ENCODE peak calls at places on chromosomes 16 and 17, in ten cellular contexts. One of them, this sample, is unnamed.

GRCh38 chr17:65902165-65902564 is 289.8 kb downstream of the CEP112 start:
- DNase-seq in AG04449: no peak
- DNase-seq in AG10803: no peak
- DNase-seq in cardiac fibroblast: no peak
- DNase-seq in kidney: no peak
- DNase-seq in mucosa of descending colon: no peak
- DNase-seq in ovary: no peak
- DNase-seq in astrocyte of the spinal cord: no peak
- DNase-seq in body of pancreas: no peak
- DNase-seq in dorsolateral prefrontal cortex: no peak
- DNase-seq in this sample: no peak

GRCh38 chr17:42679492-42680330 is 1.9 kb downstream of the CCR10 start:
- DNase-seq in AG04449: no peak
- DNase-seq in AG10803: peak; percentile 78
- DNase-seq in cardiac fibroblast: peak; percentile 83
- DNase-seq in kidney: peak; percentile 92
- DNase-seq in mucosa of descending colon: peak; percentile 89
- DNase-seq in ovary: peak; percentile 81
- DNase-seq in astrocyte of the spinal cord: peak; percentile 73
- DNase-seq in body of pancreas: peak; percentile 85
- DNase-seq in dorsolateral prefrontal cortex: no peak
- DNase-seq in this sample: peak; percentile 75

GRCh38 chr17:72565006-72565405 is 444.2 kb downstream of the SOX9 start:
- DNase-seq in AG04449: no peak
- DNase-seq in AG10803: no peak
- DNase-seq in cardiac fibroblast: no peak
- DNase-seq in kidney: no peak
- DNase-seq in mucosa of descending colon: no peak
- DNase-seq in ovary: no peak
- DNase-seq in astrocyte of the spinal cord: no peak
- DNase-seq in body of pancreas: no peak
- DNase-seq in dorsolateral prefrontal cortex: no peak
- DNase-seq in this sample: no peak

GRCh38 chr16:85685251-85685650 is 3.5 kb downstream of the GINS2 start:
- DNase-seq in AG04449: no peak
- DNase-seq in AG10803: no peak
- DNase-seq in cardiac fibroblast: no peak
- DNase-seq in kidney: peak; percentile 17
- DNase-seq in mucosa of descending colon: no peak
- DNase-seq in ovary: no peak
- DNase-seq in astrocyte of the spinal cord: no peak
- DNase-seq in body of pancreas: no peak
- DNase-seq in dorsolateral prefrontal cortex: no peak
- DNase-seq in this sample: no peak

GRCh38 chr16:71930013-71930563 is 34.8 kb downstream of the IST1 start:
- DNase-seq in AG04449: no peak
- DNase-seq in AG10803: no peak
- DNase-seq in cardiac fibroblast: peak; percentile 6
- DNase-seq in kidney: no peak
- DNase-seq in mucosa of descending colon: no peak
- DNase-seq in ovary: no peak
- DNase-seq in astrocyte of the spinal cord: no peak
- DNase-seq in body of pancreas: no peak
- DNase-seq in dorsolateral prefrontal cortex: no peak
- DNase-seq in this sample: peak; percentile 25

GRCh38 chr17:8846768-8847211 is 20.7 kb downstream of the PIK3R6 start:
- DNase-seq in AG04449: no peak
- DNase-seq in AG10803: peak; percentile 45
- DNase-seq in cardiac fibroblast: peak; percentile 65
- DNase-seq in kidney: no peak
- DNase-seq in mucosa of descending colon: no peak
- DNase-seq in ovary: no peak
- DNase-seq in astrocyte of the spinal cord: peak; percentile 15
- DNase-seq in body of pancreas: no peak
- DNase-seq in dorsolateral prefrontal cortex: no peak
- DNase-seq in this sample: peak; percentile 64

GRCh38 chr16:15613676-15614075 is 29.3 kb downstream of the MARF1 start:
- DNase-seq in AG04449: no peak
- DNase-seq in AG10803: no peak
- DNase-seq in cardiac fibroblast: no peak
- DNase-seq in kidney: no peak
- DNase-seq in mucosa of descending colon: no peak
- DNase-seq in ovary: no peak
- DNase-seq in astrocyte of the spinal cord: no peak
- DNase-seq in body of pancreas: no peak
- DNase-seq in dorsolateral prefrontal cortex: no peak
- DNase-seq in this sample: no peak

GRCh38 chr16:3528406-3528805 is 27.6 kb downstream of the CLUAP1 start:
- DNase-seq in AG04449: no peak
- DNase-seq in AG10803: no peak
- DNase-seq in cardiac fibroblast: no peak
- DNase-seq in kidney: no peak
- DNase-seq in mucosa of descending colon: no peak
- DNase-seq in ovary: no peak
- DNase-seq in astrocyte of the spinal cord: no peak
- DNase-seq in body of pancreas: no peak
- DNase-seq in dorsolateral prefrontal cortex: no peak
- DNase-seq in this sample: no peak

GRCh38 chr16:49704586-49705155 is 151.2 kb downstream of the ZNF423 start:
- DNase-seq in AG04449: no peak
- DNase-seq in AG10803: no peak
- DNase-seq in cardiac fibroblast: no peak
- DNase-seq in kidney: peak; percentile 28
- DNase-seq in mucosa of descending colon: no peak
- DNase-seq in ovary: no peak
- DNase-seq in astrocyte of the spinal cord: no peak
- DNase-seq in body of pancreas: no peak
- DNase-seq in dorsolateral prefrontal cortex: no peak
- DNase-seq in this sample: peak; percentile 21
- H3K4me3 ChIP-seq in AG04449: no peak overlapping the region
- H3K4me3 ChIP-seq in AG10803: no peak overlapping the region
- H3K4me3 ChIP-seq in cardiac fibroblast: no peak overlapping the region
- H3K4me3 ChIP-seq in kidney: no peak overlapping the region
- H3K4me3 ChIP-seq in mucosa of descending colon: no peak overlapping the region
- H3K4me3 ChIP-seq in ovary: no peak overlapping the region
- H3K4me3 ChIP-seq in astrocyte of the spinal cord: no peak overlapping the region
- H3K4me3 ChIP-seq in body of pancreas: no peak overlapping the region
- H3K4me3 ChIP-seq in dorsolateral prefrontal cortex: no peak overlapping the region
- H3K4me3 ChIP-seq in this sample: no peak overlapping the region

GRCh38 chr16:11297492-11298142 is 16.5 kb upstream of the PRM1 start:
- DNase-seq in AG04449: no peak
- DNase-seq in AG10803: peak; percentile 68
- DNase-seq in cardiac fibroblast: peak; percentile 81
- DNase-seq in kidney: peak; percentile 94
- DNase-seq in mucosa of descending colon: peak; percentile 75
- DNase-seq in ovary: peak; percentile 70
- DNase-seq in astrocyte of the spinal cord: peak; percentile 73
- DNase-seq in body of pancreas: peak; percentile 71
- DNase-seq in dorsolateral prefrontal cortex: peak; percentile 83
- DNase-seq in this sample: peak; percentile 65
- TF ChIP-seq CTCF in AG04449: no peak
- TF ChIP-seq CTCF in AG10803: no peak
- TF ChIP-seq CTCF in cardiac fibroblast: no peak
- TF ChIP-seq CTCF in kidney: no peak
- TF ChIP-seq CTCF in mucosa of descending colon: no peak
- TF ChIP-seq CTCF in ovary: no peak
- TF ChIP-seq CTCF in astrocyte of the spinal cord: no peak
- TF ChIP-seq CTCF in body of pancreas: peak; percentile 40
- TF ChIP-seq CTCF in dorsolateral prefrontal cortex: peak; percentile 42
- TF ChIP-seq CTCF in this sample: no peak

DNA sequence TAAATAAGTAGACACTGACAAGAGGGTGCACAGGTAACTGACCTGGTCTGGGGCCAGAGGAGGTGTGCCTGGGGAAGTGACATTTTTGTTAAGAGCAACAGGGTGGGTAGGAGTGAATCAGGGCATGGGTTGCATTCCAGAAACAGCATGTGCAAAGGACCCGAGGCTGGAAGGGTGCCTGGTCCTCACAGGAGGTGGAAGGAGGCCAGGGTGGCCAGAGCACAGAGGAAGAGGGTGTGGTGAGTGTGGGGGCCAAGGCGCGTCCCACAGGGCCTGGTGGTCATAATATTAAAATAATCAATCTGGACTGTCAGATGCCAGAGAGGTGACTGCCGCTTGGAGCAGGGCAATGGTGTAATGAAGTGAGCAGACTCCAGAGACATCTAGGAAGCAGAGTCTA is 14.3 kb downstream of the ARHGAP23 start:
- DNase-seq in AG04449: no peak
- DNase-seq in AG10803: peak; percentile 70
- DNase-seq in cardiac fibroblast: peak; percentile 44
- DNase-seq in kidney: no peak
- DNase-seq in mucosa of descending colon: no peak
- DNase-seq in ovary: no peak
- DNase-seq in astrocyte of the spinal cord: peak; percentile 29
- DNase-seq in body of pancreas: no peak
- DNase-seq in dorsolateral prefrontal cortex: no peak
- DNase-seq in this sample: no peak
- H3K4me3 ChIP-seq in AG04449: no peak overlapping the region
- H3K4me3 ChIP-seq in AG10803: no peak overlapping the region
- H3K4me3 ChIP-seq in cardiac fibroblast: no peak overlapping the region
- H3K4me3 ChIP-seq in kidney: no peak overlapping the region
- H3K4me3 ChIP-seq in mucosa of descending colon: no peak overlapping the region
- H3K4me3 ChIP-seq in ovary: no peak overlapping the region
- H3K4me3 ChIP-seq in astrocyte of the spinal cord: no peak overlapping the region
- H3K4me3 ChIP-seq in body of pancreas: no peak overlapping the region
- H3K4me3 ChIP-seq in dorsolateral prefrontal cortex: no peak overlapping the region
- H3K4me3 ChIP-seq in this sample: no peak overlapping the region

GRCh38 chr17:5237541-5238016 is 2.9 kb upstream of the SCIMP start:
- DNase-seq in AG04449: no peak
- DNase-seq in AG10803: peak; percentile 34
- DNase-seq in cardiac fibroblast: peak; percentile 55
- DNase-seq in kidney: no peak
- DNase-seq in mucosa of descending colon: peak; percentile 41
- DNase-seq in ovary: no peak
- DNase-seq in astrocyte of the spinal cord: peak; percentile 36
- DNase-seq in body of pancreas: peak; percentile 53
- DNase-seq in dorsolateral prefrontal cortex: no peak
- DNase-seq in this sample: peak; percentile 66
- TF ChIP-seq CTCF in AG04449: peak; percentile 60
- TF ChIP-seq CTCF in AG10803: peak; percentile 64
- TF ChIP-seq CTCF in cardiac fibroblast: peak; percentile 75
- TF ChIP-seq CTCF in kidney: peak; percentile 58
- TF ChIP-seq CTCF in mucosa of descending colon: peak; percentile 39
- TF ChIP-seq CTCF in ovary: no peak
- TF ChIP-seq CTCF in astrocyte of the spinal cord: peak; percentile 65
- TF ChIP-seq CTCF in body of pancreas: peak; percentile 54
- TF ChIP-seq CTCF in dorsolateral prefrontal cortex: peak; percentile 53
- TF ChIP-seq CTCF in this sample: peak; percentile 74

GRCh38 chr16:29029168-29029994 is 44.5 kb downstream of the LAT start:
- DNase-seq in AG04449: peak; percentile 77
- DNase-seq in AG10803: peak; percentile 82
- DNase-seq in cardiac fibroblast: peak; percentile 92
- DNase-seq in kidney: no peak
- DNase-seq in mucosa of descending colon: no peak
- DNase-seq in ovary: no peak
- DNase-seq in astrocyte of the spinal cord: peak; percentile 94
- DNase-seq in body of pancreas: no peak
- DNase-seq in dorsolateral prefrontal cortex: peak; percentile 55
- DNase-seq in this sample: peak; percentile 96
- H3K4me3 ChIP-seq in AG04449: no peak overlapping the region
- H3K4me3 ChIP-seq in AG10803: no peak overlapping the region
- H3K4me3 ChIP-seq in cardiac fibroblast: no peak overlapping the region
- H3K4me3 ChIP-seq in kidney: no peak overlapping the region
- H3K4me3 ChIP-seq in mucosa of descending colon: no peak overlapping the region
- H3K4me3 ChIP-seq in ovary: no peak overlapping the region
- H3K4me3 ChIP-seq in astrocyte of the spinal cord: no peak overlapping the region
- H3K4me3 ChIP-seq in body of pancreas: no peak overlapping the region
- H3K4me3 ChIP-seq in dorsolateral prefrontal cortex: no peak overlapping the region
- H3K4me3 ChIP-seq in this sample: peak overlapping the region; percentile 28